ENCODE peak calls at places on chromosomes 1 and 21, in five cellular contexts. U is pancreas, J is cardiac fibroblast, W is ovary, Y is fibroblast of lung. G is an unnamed sample.

GRCh38 chr1:50595874-50596273 is 172.6 kb upstream of the DMRTA2 start:
- DNase-seq in Y (no peak), W (no peak), U (no peak), J (no peak), G (no peak)

GRCh38 chr1:22696610-22697009 is 14.0 kb upstream of the EPHB2 start:
- DNase-seq in J (no peak), W (no peak), U (no peak), Y (no peak), G (no peak)

GRCh38 chr1:120178799-120179419 is 2.6 kb upstream of the SEC22B start:
- DNase-seq in Y (peak), U (no peak), W (no peak), J (peak), G (no peak)

GRCh38 chr1:15411593-15412487 is 2.2 kb downstream of the EFHD2 start:
- DNase-seq in U (no peak), J (peak), W (no peak), Y (peak), G (peak)

GRCh38 chr1:65316233-65316632 is 6.9 kb downstream of the DNAJC6 start:
- DNase-seq in W (no peak), Y (no peak), U (no peak), J (no peak), G (no peak)

GRCh38 chr1:59511476-59512465 is 214.9 kb downstream of the FGGY start:
- DNase-seq in W (no peak), Y (peak), U (no peak), J (peak), G (no peak)

GRCh38 chr1:183450086-183450485 is 22.2 kb upstream of the SMG7 start:
- DNase-seq in U (no peak), W (no peak), Y (peak), J (peak), G (no peak)

GRCh38 chr21:45947296-45947695 is 34.3 kb upstream of the COL6A1 start:
- DNase-seq in J (no peak), U (no peak), W (no peak), Y (no peak), G (no peak)

GRCh38 chr21:36325373-36326010 is 5.5 kb downstream of the MORC3 start:
- DNase-seq in Y (no peak), J (peak), W (no peak), U (no peak), G (no peak)

GRCh38 chr1:12090326-12090725 is 27.2 kb downstream of the TNFRSF8 start:
- DNase-seq in Y (no peak), W (no peak), U (no peak), J (no peak), G (no peak)

GRCh38 chr1:1260843-1261560 is 12.7 kb downstream of the UBE2J2 start:
- DNase-seq in W (no peak), U (no peak), J (no peak), Y (no peak), G (no peak)

GRCh38 chr1:166843769-166844596 is 4.7 kb downstream of the POGK start:
- DNase-seq in Y (no peak), J (no peak), U (peak), W (no peak), G (no peak)

GRCh38 chr1:165598676-165599059 is 32.4 kb upstream of the MGST3 start:
- DNase-seq in U (no peak), Y (no peak), J (no peak), W (no peak), G (no peak)

GRCh38 chr1:26283871-26284596 is 4.1 kb downstream of the SH3BGRL3 start:
- DNase-seq in W (no peak), U (peak), J (no peak), Y (no peak), G (no peak)

GRCh38 chr1:52424757-52425265 is 20.4 kb downstream of the PRPF38A start:
- DNase-seq in W (no peak), U (no peak), J (peak), Y (peak), G (no peak)

GRCh38 chr1:43199093-43199726 is 27.1 kb downstream of the CFAP57 start:
- DNase-seq in J (no peak), U (no peak), Y (no peak), W (no peak), G (peak)

GRCh38 chr1:173666646-173667045 is 3.0 kb downstream of the ANKRD45 start:
- DNase-seq in J (peak), U (no peak), Y (peak), W (no peak), G (no peak)

GRCh38 chr1:46611691-46612221 is 4.9 kb downstream of the MOB3C start:
- DNase-seq in Y (no peak), J (peak), W (no peak), U (peak), G (no peak)

GRCh38 chr1:61043010-61043820 is 39.1 kb upstream of the NFIA start:
- DNase-seq in J (peak), Y (peak), W (peak), U (peak), G (peak)
- TF ChIP-seq CTCF in J (peak), Y (peak), W (peak), U (peak), G (peak)

GRCh38 chr1:201313086-201313485 is 29.8 kb downstream of the PKP1 start:
- DNase-seq in J (no peak), Y (no peak), W (no peak), U (no peak), G (no peak)

GRCh38 chr1:201310251-201310985 is 27.1 kb downstream of the PKP1 start:
- DNase-seq in J (no peak), Y (no peak), U (no peak), W (no peak), G (no peak)

GRCh38 chr1:201311356-201312011 is 28.2 kb downstream of the PKP1 start:
- DNase-seq in Y (no peak), U (no peak), J (no peak), W (no peak), G (no peak)

GRCh38 chr1:201310986-201311355 is 27.7 kb downstream of the PKP1 start:
- DNase-seq in W (no peak), J (no peak), Y (peak), U (no peak), G (no peak)

DNA sequence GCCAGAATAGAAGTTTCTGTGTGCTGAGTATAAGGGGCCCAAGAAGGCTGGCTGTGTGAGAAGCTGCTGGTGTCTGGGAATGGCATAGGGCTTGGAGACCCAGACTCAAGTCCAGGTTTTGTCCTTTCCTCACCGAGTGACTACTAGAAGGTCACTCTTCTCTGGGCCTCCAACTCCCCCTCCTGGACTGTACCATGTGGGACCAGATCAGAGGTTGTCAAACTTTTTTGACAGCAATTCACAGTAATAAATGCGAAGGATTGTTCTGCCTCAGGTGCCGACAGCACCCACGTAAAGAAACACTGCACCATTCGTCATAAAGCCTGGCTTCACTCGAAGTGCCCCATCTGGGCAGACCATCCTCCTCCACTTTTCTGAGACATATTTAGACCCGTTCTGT is 29.0 kb downstream of the PKP1 start:
- DNase-seq in Y (no peak), J (no peak), W (no peak), U (no peak), G (no peak)
- TF ChIP-seq CTCF in Y (no peak), J (no peak), W (no peak), U (no peak), G (no peak)

GRCh38 chr1:162756523-162756922 is 34.0 kb upstream of the HSD17B7 start:
- DNase-seq in U (no peak), J (peak), Y (no peak), W (no peak), G (no peak)
- TF ChIP-seq CTCF in U (no peak), J (no peak), Y (no peak), W (no peak), G (peak)

GRCh38 chr1:37393585-37394120 is 80.7 kb upstream of the ZC3H12A start:
- DNase-seq in U (no peak), J (no peak), Y (no peak), W (no peak), G (no peak)

GRCh38 chr1:37392051-37392450 is 82.3 kb upstream of the ZC3H12A start:
- DNase-seq in J (no peak), W (no peak), U (no peak), Y (no peak), G (no peak)

GRCh38 chr1:37389327-37389726 is 85.1 kb upstream of the ZC3H12A start:
- DNase-seq in U (no peak), J (no peak), Y (no peak), W (no peak), G (no peak)

GRCh38 chr1:37393173-37393572 is 81.2 kb upstream of the ZC3H12A start:
- DNase-seq in Y (no peak), U (no peak), J (no peak), W (no peak), G (no peak)

DNA sequence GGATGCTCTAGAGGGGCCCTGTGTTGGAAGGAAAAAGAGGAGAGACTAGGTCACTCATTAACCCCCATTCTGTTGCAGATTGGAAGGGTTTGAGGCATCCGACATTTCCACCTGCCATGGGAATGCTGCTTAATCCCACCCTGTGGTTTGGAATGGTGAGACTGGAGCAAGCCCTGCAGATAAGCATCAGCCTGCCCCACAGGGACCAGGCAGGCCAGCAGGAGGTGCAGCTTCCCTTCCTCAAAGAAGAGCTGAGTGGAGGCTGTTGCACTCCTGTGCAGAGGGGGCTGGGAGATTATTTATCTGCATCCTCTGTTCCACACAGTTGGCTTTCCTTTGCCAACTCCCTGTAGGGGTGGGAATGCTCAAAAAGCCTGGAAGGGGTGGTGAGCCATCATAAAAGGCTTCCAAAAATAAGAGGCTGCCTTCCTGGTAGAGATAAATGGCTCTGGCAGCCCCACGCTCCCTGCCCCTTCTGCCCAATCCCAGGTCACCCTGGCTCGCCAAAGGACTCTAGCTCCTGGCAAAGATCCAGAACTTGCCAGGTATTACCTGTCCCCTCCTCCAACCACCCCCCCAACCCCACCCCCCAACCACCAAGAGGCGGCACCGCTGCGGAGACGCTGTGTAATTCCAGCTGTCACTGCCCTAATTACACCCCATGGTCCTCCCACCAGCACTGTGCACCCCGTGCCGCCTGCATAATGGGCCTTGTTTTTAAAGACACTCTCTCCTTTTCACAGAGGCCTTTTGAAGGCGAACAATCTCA is 83.0 kb upstream of the ZC3H12A start:
- DNase-seq in J (no peak), Y (no peak), W (no peak), U (no peak), G (no peak)
- TF ChIP-seq CTCF in J (no peak), Y (no peak), W (no peak), U (no peak), G (no peak)

GRCh38 chr1:181482521-181483083 is 715 bp upstream of the CACNA1E start:
- DNase-seq in Y (no peak), W (no peak), J (peak), U (peak), G (peak)
- TF ChIP-seq CTCF in Y (no peak), W (no peak), J (no peak), U (no peak), G (no peak)

GRCh38 chr1:29121516-29121937 is 2.2 kb downstream of the TMEM200B start:
- DNase-seq in Y (no peak), W (peak), J (no peak), U (no peak), G (no peak)
- TF ChIP-seq CTCF in Y (no peak), W (peak), J (no peak), U (no peak), G (no peak)

GRCh38 chr1:206960676-206961386 is 9.4 kb downstream of the FCAMR start:
- DNase-seq in J (no peak), W (no peak), Y (no peak), U (no peak), G (no peak)

GRCh38 chr1:206957639-206958038 is 11.4 kb upstream of the PIGR start:
- DNase-seq in Y (no peak), W (no peak), J (no peak), U (no peak), G (no peak)

GRCh38 chr1:206956313-206956597 is 10.0 kb upstream of the PIGR start:
- DNase-seq in J (no peak), U (no peak), W (no peak), Y (no peak), G (no peak)

GRCh38 chr1:206955476-206956312 is 9.4 kb upstream of the PIGR start:
- DNase-seq in W (no peak), J (no peak), U (no peak), Y (peak), G (peak)

GRCh38 chr1:206958154-206958553 is 11.9 kb upstream of the PIGR start:
- DNase-seq in W (no peak), J (no peak), U (no peak), Y (no peak), G (no peak)
- TF ChIP-seq CTCF in W (no peak), J (no peak), U (no peak), Y (no peak), G (no peak)

GRCh38 chr1:18211764-18212163 is 104.2 kb downstream of the IGSF21 start:
- DNase-seq in U (no peak), Y (no peak), W (no peak), J (no peak), G (no peak)

GRCh38 chr1:18217398-18218043 is 109.9 kb downstream of the IGSF21 start:
- DNase-seq in W (no peak), Y (no peak), J (peak), U (no peak), G (peak)
- TF ChIP-seq CTCF in W (no peak), Y (no peak), J (peak), U (no peak), G (peak)

G was measured in GM10248.